ENCODE peak calls at places on chromosomes 7 and 10, in five cellular contexts. One of them, this sample, is unnamed.

GRCh38 chr10:124701435-124701834 is 42.7 kb downstream of the FAM53B start:
- DNase-seq in ovary: peak; percentile 100
- DNase-seq in colonic mucosa: peak; percentile 71
- DNase-seq in cardiac muscle cell: peak; percentile 76
- DNase-seq in right cardiac atrium: peak; percentile 96
- DNase-seq in this sample: peak; percentile 94

GRCh38 chr10:118447478-118447877 is 105.4 kb upstream of the FAM204A start:
- DNase-seq in colonic mucosa: peak; percentile 67
- DNase-seq in right cardiac atrium: peak; percentile 71
- DNase-seq in cardiac muscle cell: no peak
- DNase-seq in ovary: peak; percentile 14
- DNase-seq in this sample: no peak

GRCh38 chr7:103824251-103824650 is 165.2 kb downstream of the RELN start:
- DNase-seq in right cardiac atrium: no peak
- DNase-seq in cardiac muscle cell: no peak
- DNase-seq in ovary: no peak
- DNase-seq in colonic mucosa: no peak
- DNase-seq in this sample: no peak

GRCh38 chr7:84829719-84830118 is 357.1 kb downstream of the SEMA3D start:
- DNase-seq in right cardiac atrium: no peak
- DNase-seq in ovary: no peak
- DNase-seq in cardiac muscle cell: no peak
- DNase-seq in colonic mucosa: no peak
- DNase-seq in this sample: no peak

GRCh38 chr10:117420768-117421167 is 45.5 kb upstream of the PDZD8 start:
- DNase-seq in ovary: no peak
- DNase-seq in colonic mucosa: no peak
- DNase-seq in right cardiac atrium: no peak
- DNase-seq in cardiac muscle cell: no peak
- DNase-seq in this sample: no peak

GRCh38 chr7:44964831-44965440 is 13.9 kb downstream of the MYO1G start:
- DNase-seq in colonic mucosa: no peak
- DNase-seq in cardiac muscle cell: no peak
- DNase-seq in ovary: no peak
- DNase-seq in right cardiac atrium: no peak
- DNase-seq in this sample: no peak

GRCh38 chr7:131556912-131557457 is 557 bp upstream of the PODXL start:
- DNase-seq in colonic mucosa: no peak
- DNase-seq in cardiac muscle cell: no peak
- DNase-seq in ovary: no peak
- DNase-seq in right cardiac atrium: no peak
- DNase-seq in this sample: no peak

GRCh38 chr10:33376476-33376875 is 42.0 kb upstream of the NRP1 start:
- DNase-seq in right cardiac atrium: no peak
- DNase-seq in ovary: no peak
- DNase-seq in colonic mucosa: no peak
- DNase-seq in cardiac muscle cell: no peak
- DNase-seq in this sample: no peak

GRCh38 chr10:97001183-97001991 is 169.3 kb downstream of the LCOR start:
- DNase-seq in colonic mucosa: no peak
- DNase-seq in ovary: no peak
- DNase-seq in cardiac muscle cell: no peak
- DNase-seq in right cardiac atrium: no peak
- DNase-seq in this sample: no peak

GRCh38 chr7:35799846-35800717 is 775 bp upstream of the SEPTIN7 start:
- DNase-seq in right cardiac atrium: peak; percentile 92
- DNase-seq in colonic mucosa: peak; percentile 87
- DNase-seq in ovary: peak; percentile 86
- DNase-seq in cardiac muscle cell: peak; percentile 92
- DNase-seq in this sample: peak; percentile 93

GRCh38 chr10:63977329-63977923 is 456.2 kb downstream of the REEP3 start:
- DNase-seq in cardiac muscle cell: peak; percentile 60
- DNase-seq in ovary: no peak
- DNase-seq in right cardiac atrium: no peak
- DNase-seq in colonic mucosa: peak; percentile 37
- DNase-seq in this sample: no peak

GRCh38 chr7:34096135-34096775 is 190.9 kb downstream of the BMPER start:
- DNase-seq in colonic mucosa: peak; percentile 44
- DNase-seq in right cardiac atrium: peak; percentile 87
- DNase-seq in ovary: peak; percentile 83
- DNase-seq in cardiac muscle cell: no peak
- DNase-seq in this sample: peak; percentile 82

GRCh38 chr7:80851896-80852476 is 66.9 kb downstream of the SEMA3C start:
- DNase-seq in right cardiac atrium: no peak
- DNase-seq in ovary: no peak
- DNase-seq in colonic mucosa: no peak
- DNase-seq in cardiac muscle cell: no peak
- DNase-seq in this sample: no peak

GRCh38 chr10:13654846-13655245 is 68.1 kb downstream of the PRPF18 start:
- DNase-seq in colonic mucosa: no peak
- DNase-seq in ovary: no peak
- DNase-seq in cardiac muscle cell: no peak
- DNase-seq in right cardiac atrium: no peak
- DNase-seq in this sample: no peak

GRCh38 chr7:26070290-26070689 is 81.7 kb upstream of the NFE2L3 start:
- DNase-seq in colonic mucosa: no peak
- DNase-seq in cardiac muscle cell: no peak
- DNase-seq in ovary: no peak
- DNase-seq in right cardiac atrium: no peak
- DNase-seq in this sample: no peak

GRCh38 chr10:128147064-128147463 is 20.8 kb upstream of the MKI67 start:
- DNase-seq in cardiac muscle cell: no peak
- DNase-seq in right cardiac atrium: no peak
- DNase-seq in ovary: no peak
- DNase-seq in colonic mucosa: no peak
- DNase-seq in this sample: no peak

GRCh38 chr7:84746347-84746746 is 440.5 kb downstream of the SEMA3D start:
- DNase-seq in cardiac muscle cell: peak; percentile 23
- DNase-seq in colonic mucosa: no peak
- DNase-seq in ovary: no peak
- DNase-seq in right cardiac atrium: no peak
- DNase-seq in this sample: no peak

GRCh38 chr7:69781412-69781846 is 183.2 kb downstream of the AUTS2 start:
- DNase-seq in cardiac muscle cell: no peak
- DNase-seq in ovary: peak; percentile 23
- DNase-seq in colonic mucosa: no peak
- DNase-seq in right cardiac atrium: peak; percentile 60
- DNase-seq in this sample: no peak

GRCh38 chr7:77425151-77426051 is 9.3 kb upstream of the GSAP start:
- DNase-seq in right cardiac atrium: no peak
- DNase-seq in colonic mucosa: no peak
- DNase-seq in ovary: no peak
- DNase-seq in cardiac muscle cell: peak; percentile 60
- DNase-seq in this sample: no peak

GRCh38 chr7:7496326-7496725 is 39.3 kb downstream of the COL28A1 start:
- DNase-seq in cardiac muscle cell: no peak
- DNase-seq in colonic mucosa: no peak
- DNase-seq in right cardiac atrium: no peak
- DNase-seq in ovary: no peak
- DNase-seq in this sample: no peak

GRCh38 chr7:23654508-23654907 is 25.5 kb upstream of the FAM221A start:
- DNase-seq in cardiac muscle cell: no peak
- DNase-seq in colonic mucosa: peak; percentile 40
- DNase-seq in ovary: no peak
- DNase-seq in right cardiac atrium: no peak
- DNase-seq in this sample: no peak

GRCh38 chr10:68327889-68328786 is 3.7 kb upstream of the HNRNPH3 start:
- DNase-seq in ovary: no peak
- DNase-seq in right cardiac atrium: no peak
- DNase-seq in colonic mucosa: no peak
- DNase-seq in cardiac muscle cell: no peak
- DNase-seq in this sample: no peak

GRCh38 chr7:134420509-134421125 is 38.3 kb downstream of the AKR1B1 start:
- DNase-seq in colonic mucosa: peak; percentile 80
- DNase-seq in ovary: no peak
- DNase-seq in cardiac muscle cell: peak; percentile 54
- DNase-seq in right cardiac atrium: no peak
- DNase-seq in this sample: no peak

GRCh38 chr7:101321491-101322401 is at the start of gene IFT22:
- DNase-seq in right cardiac atrium: peak; percentile 95
- DNase-seq in colonic mucosa: peak; percentile 94
- DNase-seq in cardiac muscle cell: peak; percentile 99
- DNase-seq in ovary: peak; percentile 92
- DNase-seq in this sample: peak; percentile 94

GRCh38 chr7:116802144-116802747 is 60.1 kb upstream of the CAPZA2 start:
- DNase-seq in ovary: no peak
- DNase-seq in cardiac muscle cell: no peak
- DNase-seq in right cardiac atrium: no peak
- DNase-seq in colonic mucosa: no peak
- DNase-seq in this sample: no peak

GRCh38 chr7:141409911-141410329 is 141.3 kb upstream of the AGK start:
- DNase-seq in right cardiac atrium: no peak
- DNase-seq in colonic mucosa: no peak
- DNase-seq in cardiac muscle cell: no peak
- DNase-seq in ovary: no peak
- DNase-seq in this sample: no peak

GRCh38 chr7:44533301-44534055 is 7.7 kb downstream of the NPC1L1 start:
- DNase-seq in right cardiac atrium: no peak
- DNase-seq in colonic mucosa: no peak
- DNase-seq in ovary: no peak
- DNase-seq in cardiac muscle cell: no peak
- DNase-seq in this sample: no peak

GRCh38 chr10:62732841-62733653 is 71.5 kb upstream of the ADO start:
- DNase-seq in cardiac muscle cell: no peak
- DNase-seq in ovary: no peak
- DNase-seq in right cardiac atrium: no peak
- DNase-seq in colonic mucosa: no peak
- DNase-seq in this sample: no peak

GRCh38 chr7:34133983-34134782 is 228.8 kb downstream of the BMPER start:
- DNase-seq in cardiac muscle cell: peak; percentile 76
- DNase-seq in right cardiac atrium: peak; percentile 73
- DNase-seq in colonic mucosa: peak; percentile 59
- DNase-seq in ovary: peak; percentile 60
- DNase-seq in this sample: peak; percentile 62

GRCh38 chr10:131806646-131807317 is 94.0 kb upstream of the PPP2R2D start:
- DNase-seq in colonic mucosa: peak; percentile 4
- DNase-seq in cardiac muscle cell: peak; percentile 23
- DNase-seq in ovary: no peak
- DNase-seq in right cardiac atrium: no peak
- DNase-seq in this sample: no peak

GRCh38 chr10:49610015-49610734 is at the start of gene SLC18A3:
- DNase-seq in colonic mucosa: no peak
- DNase-seq in cardiac muscle cell: peak; percentile 35
- DNase-seq in right cardiac atrium: no peak
- DNase-seq in ovary: no peak
- DNase-seq in this sample: no peak

GRCh38 chr10:30046476-30046875 is 12.9 kb downstream of the JCAD start:
- DNase-seq in ovary: no peak
- DNase-seq in cardiac muscle cell: no peak
- DNase-seq in right cardiac atrium: no peak
- DNase-seq in colonic mucosa: no peak
- DNase-seq in this sample: no peak

DNA sequence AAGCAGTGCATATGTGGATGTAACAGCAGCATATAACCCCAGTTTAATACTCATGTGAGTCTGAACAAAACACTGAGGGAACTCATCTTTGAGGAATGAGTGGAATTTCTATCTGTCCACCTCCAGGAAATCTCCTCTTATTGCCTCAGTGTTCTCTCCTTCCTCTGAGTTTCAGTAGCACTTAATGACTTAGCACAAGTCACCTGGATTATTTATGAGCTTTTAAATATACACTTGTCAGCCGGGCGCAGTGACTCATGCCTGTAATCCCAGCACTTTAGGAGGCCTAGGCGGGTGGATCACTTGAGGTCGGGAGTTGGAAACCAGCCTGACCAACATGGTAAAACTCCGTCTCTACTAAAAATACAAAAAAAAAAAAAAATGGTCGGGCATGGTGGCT is 4.3 kb downstream of the LRRC20 start:
- DNase-seq in colonic mucosa: no peak
- DNase-seq in ovary: no peak
- DNase-seq in right cardiac atrium: no peak
- DNase-seq in cardiac muscle cell: no peak
- DNase-seq in this sample: no peak
- H3K27ac ChIP-seq in colonic mucosa: no peak overlapping the region
- H3K27ac ChIP-seq in ovary: no peak overlapping the region
- H3K27ac ChIP-seq in right cardiac atrium: no peak overlapping the region
- H3K27ac ChIP-seq in cardiac muscle cell: no peak overlapping the region
- H3K27ac ChIP-seq in this sample: no peak overlapping the region

DNA sequence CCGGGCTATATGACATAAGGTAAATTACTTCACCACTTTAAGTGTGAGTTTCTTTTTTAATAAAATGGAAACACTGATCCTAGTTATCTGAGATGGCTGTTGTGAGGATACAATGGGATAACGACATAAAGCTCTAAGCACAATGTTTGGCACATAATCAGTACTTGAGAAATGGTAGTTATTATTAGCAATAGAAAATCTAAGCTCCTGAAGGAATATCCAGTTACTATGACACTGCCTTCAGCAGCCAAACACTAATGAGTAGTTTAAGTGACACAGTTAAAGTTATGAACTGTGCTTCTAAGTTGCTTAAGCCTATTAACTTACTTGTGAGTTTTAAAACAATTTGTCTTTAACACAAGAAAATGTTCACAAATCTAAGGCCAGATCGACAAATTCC is 96.8 kb downstream of the ELAPOR2 start:
- DNase-seq in colonic mucosa: no peak
- DNase-seq in cardiac muscle cell: no peak
- DNase-seq in ovary: no peak
- DNase-seq in right cardiac atrium: no peak
- DNase-seq in this sample: no peak
- H3K27ac ChIP-seq in colonic mucosa: no peak overlapping the region
- H3K27ac ChIP-seq in cardiac muscle cell: peak overlapping the region; percentile 75
- H3K27ac ChIP-seq in ovary: no peak overlapping the region
- H3K27ac ChIP-seq in right cardiac atrium: no peak overlapping the region
- H3K27ac ChIP-seq in this sample: no peak overlapping the region

GRCh38 chr7:73718905-73719805 is at the start of gene STX1A:
- DNase-seq in right cardiac atrium: peak; percentile 77
- DNase-seq in colonic mucosa: peak; percentile 68
- DNase-seq in cardiac muscle cell: peak; percentile 87
- DNase-seq in ovary: peak; percentile 58
- DNase-seq in this sample: peak; percentile 73

GRCh38 chr7:73721237-73721848 is 1.9 kb upstream of the STX1A start:
- DNase-seq in cardiac muscle cell: no peak
- DNase-seq in colonic mucosa: no peak
- DNase-seq in ovary: no peak
- DNase-seq in right cardiac atrium: peak; percentile 66
- DNase-seq in this sample: peak; percentile 86

GRCh38 chr7:73718438-73718881 is 1.0 kb downstream of the STX1A start:
- DNase-seq in right cardiac atrium: no peak
- DNase-seq in colonic mucosa: no peak
- DNase-seq in cardiac muscle cell: no peak
- DNase-seq in ovary: no peak
- DNase-seq in this sample: no peak

GRCh38 chr7:73717991-73718405 is 1.5 kb downstream of the STX1A start:
- DNase-seq in right cardiac atrium: no peak
- DNase-seq in ovary: no peak
- DNase-seq in cardiac muscle cell: no peak
- DNase-seq in colonic mucosa: no peak
- DNase-seq in this sample: no peak

GRCh38 chr7:73719806-73720169 is 319 bp upstream of the STX1A start:
- DNase-seq in colonic mucosa: no peak
- DNase-seq in right cardiac atrium: no peak
- DNase-seq in ovary: no peak
- DNase-seq in cardiac muscle cell: no peak
- DNase-seq in this sample: no peak
- H3K27ac ChIP-seq in colonic mucosa: no peak overlapping the region
- H3K27ac ChIP-seq in right cardiac atrium: no peak overlapping the region
- H3K27ac ChIP-seq in ovary: no peak overlapping the region
- H3K27ac ChIP-seq in cardiac muscle cell: no peak overlapping the region
- H3K27ac ChIP-seq in this sample: no peak overlapping the region

GRCh38 chr10:47337243-47337642 is 10.9 kb upstream of the RBP3 start:
- DNase-seq in cardiac muscle cell: no peak
- DNase-seq in right cardiac atrium: no peak
- DNase-seq in ovary: no peak
- DNase-seq in colonic mucosa: no peak
- DNase-seq in this sample: no peak
- H3K27ac ChIP-seq in cardiac muscle cell: no peak overlapping the region
- H3K27ac ChIP-seq in right cardiac atrium: no peak overlapping the region
- H3K27ac ChIP-seq in ovary: no peak overlapping the region
- H3K27ac ChIP-seq in colonic mucosa: no peak overlapping the region
- H3K27ac ChIP-seq in this sample: no peak overlapping the region